ENCODE peak calls at places on chromosomes 12 and 14, in nine cellular contexts. X is H9, Z is GM12865, R is bronchial epithelial cell, Y is SK-N-SH, F is fibroblast of lung, K is RWPE2, I is nephron progenitor cell, Q is thoracic aorta. S is an unnamed sample.

GRCh38 chr14:105324080-105324778 is 9.7 kb downstream of the PACS2 start:
- DNase-seq in X (no peak), I (no peak), Q (no peak), K (peak; percentile 72), R (no peak), F (no peak), Y (peak; percentile 28), Z (no peak), S (peak; percentile 29)

GRCh38 chr14:96053600-96054381 is 14.6 kb downstream of the C14orf132 start:
- DNase-seq in Z (no peak), F (peak; percentile 100), K (no peak), X (no peak), R (peak; percentile 47), Q (peak; percentile 88), Y (peak; percentile 47), I (no peak), S (peak; percentile 98)

GRCh38 chr12:68113644-68114043 is 45.9 kb downstream of the IFNG start:
- DNase-seq in Q (no peak), R (no peak), Y (no peak), I (no peak), K (no peak), X (peak; percentile 72), F (no peak), Z (peak; percentile 41), S (no peak)

GRCh38 chr14:100775831-100776591 is 49.3 kb downstream of the DLK1 start:
- DNase-seq in I (no peak), R (no peak), F (no peak), X (no peak), Q (no peak), K (no peak), Z (no peak), Y (no peak), S (peak; percentile 57)

GRCh38 chr12:112005419-112006395 is 7.3 kb downstream of the TMEM116 start:
- DNase-seq in R (peak; percentile 44), Q (no peak), I (no peak), K (no peak), Y (no peak), Z (no peak), F (peak; percentile 17), X (peak; percentile 88), S (no peak)

GRCh38 chr12:17971850-17972249 is 118.1 kb downstream of the RERGL start:
- DNase-seq in K (no peak), Q (no peak), R (peak; percentile 43), Y (no peak), X (no peak), Z (no peak), F (peak; percentile 1), I (no peak), S (no peak)

GRCh38 chr12:124347335-124347734 is 52.4 kb downstream of the RFLNA start:
- DNase-seq in Z (no peak), F (no peak), X (no peak), R (no peak), I (no peak), K (no peak), Y (no peak), Q (no peak), S (no peak)

GRCh38 chr14:56494167-56494566 is 85.4 kb upstream of the TMEM260 start:
- DNase-seq in Z (no peak), X (no peak), R (no peak), F (no peak), K (no peak), Q (no peak), Y (no peak), I (no peak), S (no peak)

GRCh38 chr12:122064780-122065588 is 13.6 kb upstream of the MLXIP start:
- DNase-seq in Q (no peak), K (no peak), R (peak; percentile 65), Y (peak; percentile 55), F (peak; percentile 88), Z (no peak), X (peak; percentile 86), I (peak; percentile 76), S (peak; percentile 91)

GRCh38 chr12:26690601-26691000 is 142.4 kb downstream of the ITPR2 start:
- DNase-seq in Q (no peak), R (no peak), X (no peak), I (no peak), K (no peak), F (no peak), Z (no peak), Y (no peak), S (no peak)

GRCh38 chr14:76011959-76012802 is 26.6 kb downstream of the IFT43 start:
- DNase-seq in Z (no peak), K (no peak), X (peak; percentile 31), Q (peak; percentile 47), R (no peak), F (peak; percentile 32), I (no peak), Y (no peak), S (peak; percentile 35)

GRCh38 chr12:131872154-131873046 is 22.0 kb upstream of the ULK1 start:
- DNase-seq in Z (no peak), X (no peak), Q (no peak), Y (peak; percentile 42), F (peak; percentile 76), R (peak; percentile 96), K (peak; percentile 89), I (no peak), S (peak; percentile 89)

GRCh38 chr14:55274760-55275159 is 3.5 kb downstream of the FBXO34 start:
- DNase-seq in I (no peak), Z (no peak), Q (no peak), R (peak; percentile 20), F (peak; percentile 91), Y (peak; percentile 29), K (no peak), X (no peak), S (peak; percentile 53)

GRCh38 chr14:37343307-37344094 is 145.8 kb downstream of the MIPOL1 start:
- DNase-seq in Q (no peak), F (peak; percentile 7), X (no peak), R (no peak), K (no peak), Y (no peak), I (no peak), Z (no peak), S (no peak)

GRCh38 chr14:37340353-37340752 is 142.6 kb downstream of the MIPOL1 start:
- DNase-seq in I (no peak), Q (no peak), R (no peak), F (no peak), X (no peak), Z (no peak), Y (no peak), K (no peak), S (no peak)
- TF ChIP-seq CTCF in I (no peak), Q (no peak), R (peak; percentile 10), F (no peak), X (peak; percentile 48), Z (no peak), Y (peak; percentile 12), K (peak; percentile 32), S (peak; percentile 20)

DNA sequence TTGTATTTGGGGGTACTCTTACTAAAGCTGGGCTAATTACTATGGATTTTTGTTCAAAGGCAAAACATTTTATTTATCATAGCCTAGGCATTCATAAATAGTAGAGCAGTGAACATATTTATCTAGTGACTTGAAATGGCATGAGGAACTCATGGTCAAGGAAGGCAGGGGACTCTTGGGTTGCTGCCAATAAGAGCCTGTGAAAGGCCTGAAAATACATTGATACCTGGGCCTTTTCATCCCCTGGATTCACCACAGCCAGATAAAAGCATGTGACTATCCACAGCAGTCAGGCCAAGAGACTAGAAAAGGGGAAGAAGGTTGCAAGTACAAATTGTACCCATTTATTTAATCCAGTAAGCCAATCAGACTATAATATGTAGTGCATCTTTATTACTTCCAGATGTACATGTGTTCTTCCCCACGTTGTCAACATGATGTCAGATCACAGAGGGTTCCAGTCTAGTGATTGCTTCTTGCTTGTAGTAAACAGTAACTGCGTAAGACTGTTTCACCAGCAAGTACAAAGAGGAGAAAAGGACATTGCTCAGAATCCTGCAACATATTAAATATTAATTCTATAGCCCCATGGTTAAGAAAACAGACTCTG is 409.7 kb downstream of the NOVA1 start:
- DNase-seq in I (no peak), R (no peak), K (no peak), Z (no peak), F (no peak), Y (no peak), Q (no peak), X (no peak), S (no peak)
- TF ChIP-seq CTCF in I (no peak), R (no peak), K (no peak), Z (no peak), F (no peak), Y (no peak), Q (no peak), X (no peak), S (no peak)

GRCh38 chr14:35140718-35141581 is 18.6 kb downstream of the PRORP start:
- DNase-seq in Z (peak; percentile 34), X (no peak), Y (peak; percentile 45), K (no peak), R (no peak), Q (no peak), I (no peak), F (peak; percentile 15), S (no peak)
- TF ChIP-seq CTCF in Z (peak; percentile 23), X (no peak), Y (peak; percentile 71), K (peak; percentile 84), R (no peak), Q (peak; percentile 49), I (no peak), F (peak; percentile 2), S (no peak)

DNA sequence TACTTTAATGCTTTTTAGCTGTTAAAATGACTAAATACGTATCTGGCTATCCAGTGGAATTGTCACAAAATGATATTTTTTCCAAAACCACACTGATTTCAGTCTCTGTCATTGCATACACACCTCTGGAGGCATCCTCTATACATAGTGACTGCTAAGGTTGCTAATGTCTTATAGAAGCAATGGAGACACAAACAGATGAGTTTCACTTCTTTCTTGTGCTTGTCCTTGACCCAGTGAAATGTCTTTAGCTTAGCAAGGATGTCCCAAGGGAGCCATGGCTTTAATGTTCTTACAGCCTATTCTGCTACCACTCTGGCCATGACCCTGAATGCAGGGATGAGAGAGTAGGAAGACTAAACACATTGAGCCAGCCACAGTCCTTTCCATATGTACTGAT is 90.3 kb downstream of the TPH2 start:
- DNase-seq in F (no peak), R (no peak), K (no peak), Y (no peak), Q (no peak), I (no peak), X (no peak), Z (no peak), S (no peak)
- TF ChIP-seq CTCF in F (no peak), R (no peak), K (no peak), Y (no peak), Q (no peak), I (no peak), X (no peak), Z (no peak), S (no peak)